ENCODE peak calls at places on chromosomes 16 and 17, in six cellular contexts. B is HCT116; G is activated CD4-positive, alpha-beta T cell treated with anti-CD3 and anti-CD28 coated beads for 48 hours; S is nucleus accumbens; Y is AG10803; J is EH. X is an unnamed sample.

GRCh38 chr16:24771132-24771778 is 41.8 kb downstream of the TNRC6A start:
- DNase-seq in G (no peak), Y (peak; percentile 33), J (peak; percentile 37), B (no peak), S (no peak), X (no peak)

GRCh38 chr17:43316522-43317142 is 82.2 kb upstream of the ARL4D start:
- DNase-seq in S (no peak), J (no peak), Y (no peak), G (peak; percentile 30), B (no peak), X (no peak)

GRCh38 chr16:89017956-89018604 is 41.1 kb upstream of the CBFA2T3 start:
- DNase-seq in G (no peak), J (no peak), S (no peak), Y (peak; percentile 64), B (no peak), X (no peak)

GRCh38 chr17:76535788-76536510 is 1.6 kb downstream of the CYGB start:
- DNase-seq in S (no peak), J (no peak), Y (no peak), B (no peak), G (no peak), X (peak; percentile 71)

GRCh38 chr17:77516902-77517301 is 376.1 kb downstream of the SEC14L1 start:
- DNase-seq in B (no peak), S (no peak), Y (peak; percentile 25), J (peak; percentile 74), G (peak; percentile 55), X (peak; percentile 12)

GRCh38 chr17:45046536-45047125 is 4.8 kb downstream of the DCAKD start:
- DNase-seq in S (no peak), B (no peak), Y (no peak), J (peak; percentile 25), G (no peak), X (no peak)

GRCh38 chr16:67504190-67505021 is 21.1 kb upstream of the AGRP start:
- DNase-seq in G (peak; percentile 42), B (no peak), J (peak; percentile 18), Y (no peak), S (no peak), X (no peak)

GRCh38 chr17:33120103-33120502 is 128.5 kb downstream of the SPACA3 start:
- DNase-seq in J (no peak), S (no peak), Y (no peak), G (no peak), B (no peak), X (no peak)

GRCh38 chr16:57392694-57393093 is 11.9 kb upstream of the CCL17 start:
- DNase-seq in G (no peak), Y (no peak), B (no peak), S (no peak), J (no peak), X (no peak)

GRCh38 chr16:54847207-54847606 is 83.5 kb upstream of the IRX5 start:
- DNase-seq in S (no peak), J (peak; percentile 2), B (no peak), G (no peak), Y (no peak), X (no peak)

GRCh38 chr17:12528036-12528435 is 137.7 kb upstream of the MYOCD start:
- DNase-seq in G (no peak), Y (no peak), S (no peak), B (no peak), J (no peak), X (no peak)

GRCh38 chr16:58010886-58011285 is 9.7 kb downstream of the USB1 start:
- DNase-seq in G (no peak), B (no peak), Y (no peak), J (peak; percentile 56), S (no peak), X (no peak)

GRCh38 chr16:55471448-55472097 is 7.4 kb upstream of the MMP2 start:
- DNase-seq in B (peak; percentile 13), S (no peak), G (peak; percentile 49), J (peak; percentile 93), Y (peak; percentile 81), X (no peak)

GRCh38 chr16:8730335-8730915 is 56.0 kb downstream of the ABAT start:
- DNase-seq in S (no peak), G (no peak), Y (no peak), J (no peak), B (no peak), X (no peak)

GRCh38 chr17:64455993-64456885 is 7.3 kb downstream of the MILR1 start:
- DNase-seq in Y (no peak), S (no peak), J (peak; percentile 6), B (no peak), G (no peak), X (no peak)

GRCh38 chr17:79306688-79307323 is 232.2 kb downstream of the ENGASE start:
- DNase-seq in B (no peak), J (no peak), G (no peak), Y (no peak), S (no peak), X (no peak)

GRCh38 chr17:36527851-36528250 is 6.8 kb downstream of the MYO19 start:
- DNase-seq in B (no peak), G (no peak), J (no peak), Y (no peak), S (no peak), X (no peak)

GRCh38 chr16:28304214-28304613 is 11.9 kb downstream of the SBK1 start:
- DNase-seq in B (no peak), G (no peak), S (no peak), J (peak; percentile 36), Y (peak; percentile 18), X (no peak)

GRCh38 chr17:7383742-7384488 is 3.0 kb downstream of the TNK1 start:
- DNase-seq in S (peak; percentile 17), B (no peak), J (peak; percentile 42), G (peak; percentile 84), Y (no peak), X (no peak)

X was measured in coronary artery.